ENCODE peak calls at places on chromosomes 7 and 10, in seven cellular contexts. A, Y, I, F, K, L and Q are unnamed samples.

GRCh38 chr7:53473371-53473770 is 437.9 kb downstream of the POM121L12 start:
- DNase-seq in Y (no peak), K (no peak), A (no peak), F (no peak), L (no peak), I (no peak), Q (no peak)

GRCh38 chr7:98815313-98815712 is 54.5 kb downstream of the TMEM130 start:
- DNase-seq in I (no peak), A (no peak), Y (no peak), F (no peak), K (no peak), L (no peak), Q (no peak)

GRCh38 chr7:148286150-148286549 is 304.4 kb upstream of the C7orf33 start:
- DNase-seq in I (no peak), F (no peak), Y (no peak), L (no peak), A (no peak), K (no peak), Q (no peak)

GRCh38 chr10:96670786-96671185 is 49.5 kb downstream of the PIK3AP1 start:
- DNase-seq in F (no peak), A (no peak), L (no peak), I (peak), Y (no peak), K (no peak), Q (no peak)

GRCh38 chr7:151982806-151983205 is 26.6 kb downstream of the GALNTL5 start:
- DNase-seq in A (no peak), Y (no peak), F (no peak), L (no peak), K (no peak), I (no peak), Q (no peak)

GRCh38 chr10:34960983-34961382 is 129.2 kb downstream of the CUL2 start:
- DNase-seq in A (no peak), I (peak), Y (no peak), K (peak), F (no peak), L (no peak), Q (peak)

GRCh38 chr7:106190589-106191330 is 78.6 kb upstream of the SYPL1 start:
- DNase-seq in L (no peak), K (no peak), F (no peak), Y (no peak), A (no peak), I (no peak), Q (no peak)

GRCh38 chr10:118781536-118781935 is 26.8 kb upstream of the CACUL1 start:
- DNase-seq in Y (no peak), I (no peak), F (no peak), L (no peak), K (no peak), A (no peak), Q (no peak)

GRCh38 chr10:78045237-78045636 is 11.6 kb downstream of the RPS24 start:
- DNase-seq in L (no peak), A (no peak), F (no peak), Y (no peak), I (no peak), K (no peak), Q (no peak)

GRCh38 chr10:59829601-59830000 is 76.3 kb upstream of the MRLN start:
- DNase-seq in Y (no peak), I (no peak), F (no peak), A (no peak), K (no peak), L (no peak), Q (no peak)

GRCh38 chr7:20797174-20798080 is 10.7 kb upstream of the SP8 start:
- DNase-seq in L (peak), Y (no peak), A (peak), I (no peak), F (no peak), K (no peak), Q (no peak)

GRCh38 chr7:135447783-135448182 is 62.1 kb downstream of the CNOT4 start:
- DNase-seq in Y (no peak), F (no peak), I (no peak), L (no peak), K (no peak), A (no peak), Q (no peak)

GRCh38 chr10:79400567-79401004 is 44.8 kb downstream of the ZCCHC24 start:
- DNase-seq in Y (no peak), L (no peak), F (peak), K (no peak), I (no peak), A (peak), Q (peak)

GRCh38 chr7:116592445-116592844 is 67.6 kb downstream of the CAV1 start:
- DNase-seq in Y (no peak), I (no peak), F (peak), A (no peak), L (peak), K (peak), Q (no peak)
- H3K4me3 ChIP-seq in Y (no peak), I (peak), F (peak), A (no peak), L (peak), K (peak), Q (no peak)

GRCh38 chr7:128030999-128031681 is at the start of gene LRRC4:
- DNase-seq in K (peak), I (peak), Y (no peak), F (peak), L (no peak), A (peak), Q (peak)
- TF ChIP-seq POLR2A in K (no peak), I (no peak), Y (no peak), F (no peak), L (no peak), A (no peak), Q (no peak)

DNA sequence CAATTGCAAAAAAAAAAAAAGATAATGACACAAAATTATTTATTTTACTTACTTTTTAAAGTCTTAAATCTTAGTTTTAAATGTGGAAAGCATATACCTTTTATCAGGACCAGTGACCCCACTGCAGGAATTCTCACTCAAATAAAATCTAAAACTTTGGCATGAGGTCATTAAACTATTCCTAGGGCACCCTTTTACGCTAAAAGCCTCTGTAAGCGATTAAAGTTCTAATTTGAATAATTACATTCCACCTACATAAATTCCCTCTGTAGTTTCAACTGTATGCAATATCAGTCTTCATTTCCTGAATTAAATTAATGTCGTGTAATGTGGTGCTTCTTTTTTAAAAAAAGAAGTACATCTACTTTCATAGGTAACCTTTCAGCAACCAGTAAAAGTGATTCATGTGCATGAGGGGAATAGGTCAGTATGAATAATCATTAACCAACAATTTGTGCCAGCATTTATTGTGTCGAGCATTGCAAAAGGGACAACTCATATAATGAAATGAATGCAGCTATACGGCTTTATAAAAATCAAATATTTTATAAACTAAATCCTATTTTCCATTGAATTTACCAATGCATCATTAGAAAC is 44.8 kb downstream of the IMMP2L start:
- DNase-seq in K (no peak), F (no peak), Y (no peak), L (no peak), I (no peak), A (no peak), Q (no peak)
- H3K4me3 ChIP-seq in K (no peak), F (no peak), Y (no peak), L (peak), I (no peak), A (no peak), Q (no peak)

DNA sequence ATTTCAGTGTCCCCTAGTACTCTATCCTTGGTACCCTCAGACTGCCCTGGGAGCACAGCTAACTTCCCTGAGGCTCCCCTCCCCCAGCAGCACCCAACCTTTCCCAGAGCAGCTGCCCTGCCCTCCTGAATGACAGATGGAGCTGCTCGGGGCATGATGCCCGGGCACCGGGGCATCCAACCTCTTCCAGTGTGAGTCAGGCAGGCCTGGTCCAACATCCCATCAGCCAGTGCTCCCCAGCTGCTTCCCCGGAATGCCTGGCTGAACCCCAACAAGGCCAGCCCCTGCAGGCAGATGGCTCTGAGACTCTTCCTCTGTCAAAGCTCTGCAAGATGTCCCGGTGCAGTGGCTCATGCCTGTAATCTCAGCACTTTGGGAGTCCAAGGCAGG is 11.9 kb upstream of the TSPAN15 start:
- DNase-seq in K (no peak), F (peak), I (no peak), L (no peak), Y (no peak), A (peak), Q (peak)
- TF ChIP-seq POLR2A in K (no peak), F (no peak), I (no peak), L (no peak), Y (no peak), A (no peak), Q (no peak)

DNA sequence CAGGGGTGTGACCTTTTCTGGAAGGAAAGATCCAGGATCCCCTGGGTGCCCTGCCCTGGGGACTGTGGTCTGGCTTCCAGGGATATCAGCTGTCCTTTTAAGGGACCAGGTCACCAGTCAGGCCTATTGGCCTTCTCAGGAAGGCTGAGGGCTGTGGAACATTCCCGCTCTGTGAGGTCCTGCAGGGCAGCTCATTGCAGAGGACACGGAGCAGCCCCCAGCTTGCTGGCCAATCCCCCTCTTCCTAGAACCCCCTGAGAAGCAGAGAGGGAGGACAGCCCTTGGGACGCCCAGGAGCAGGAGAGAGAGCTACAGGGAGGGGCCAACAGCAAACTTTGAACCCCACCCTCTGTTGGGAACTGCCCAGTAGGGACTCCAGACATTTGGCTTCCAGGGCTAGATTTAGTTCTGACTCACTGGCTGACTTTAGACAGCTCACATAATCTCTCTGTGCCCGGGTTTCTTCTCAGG is 67.9 kb upstream of the COL13A1 start:
- DNase-seq in L (no peak), F (no peak), A (no peak), K (no peak), I (peak), Y (no peak), Q (no peak)
- H3K4me3 ChIP-seq in L (no peak), F (no peak), A (no peak), K (no peak), I (no peak), Y (no peak), Q (no peak)

DNA sequence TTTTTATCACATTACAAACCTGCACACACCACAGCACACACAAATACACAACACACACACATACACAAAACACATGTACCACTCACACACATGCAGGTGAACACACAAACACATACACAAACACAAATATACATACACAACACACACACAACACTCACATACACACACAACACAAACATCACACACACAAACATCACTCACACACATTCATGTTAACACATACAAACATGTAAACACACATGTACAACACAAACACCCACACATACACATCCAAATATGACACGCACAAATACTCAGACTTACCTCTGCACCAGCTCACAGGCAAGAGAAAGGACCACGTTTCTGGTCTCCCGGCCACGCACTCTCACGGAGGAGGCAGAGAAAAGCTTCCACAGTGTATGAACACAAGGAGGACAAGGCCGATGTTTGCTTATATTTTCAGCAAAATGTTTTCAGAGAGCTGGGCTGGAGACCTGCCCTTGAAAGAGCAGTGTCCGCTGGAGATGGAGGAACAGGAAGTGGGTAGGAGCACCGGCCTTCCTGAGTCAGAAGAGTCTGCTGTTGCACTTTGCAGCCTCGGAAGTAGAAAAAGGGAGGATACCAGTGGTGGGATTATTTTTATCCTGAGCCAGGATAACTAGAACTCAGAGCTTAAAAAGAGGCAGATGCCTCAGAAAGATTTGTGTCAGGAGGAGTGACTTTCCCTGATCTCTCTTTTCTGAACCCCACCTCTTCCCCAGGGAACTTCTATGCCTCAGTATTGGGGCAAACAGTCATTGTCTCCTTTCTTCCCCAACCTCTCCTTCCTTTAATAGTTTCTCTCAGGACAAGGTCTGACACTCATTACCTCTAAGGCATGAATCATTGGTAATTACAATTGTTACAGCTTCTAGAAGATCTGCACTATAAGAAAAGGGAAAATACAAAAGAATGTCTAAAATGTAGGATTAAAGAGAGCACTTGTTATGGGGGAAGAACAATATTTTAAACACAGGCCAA is at the start of gene GIMAP6:
- DNase-seq in Y (no peak), L (no peak), I (no peak), K (peak), A (no peak), F (peak), Q (peak)
- TF ChIP-seq POLR2A in Y (no peak), L (no peak), I (no peak), K (no peak), A (no peak), F (no peak), Q (no peak)